ENCODE peak calls at places on chromosomes 2 and 18, in four cellular contexts. K, M, P and S are unnamed samples.

GRCh38 chr2:1731963-1732768 is 12.1 kb downstream of the PXDN start:
- DNase-seq in K (peak; percentile 60), P (no peak), M (no peak), S (no peak)

GRCh38 chr2:225354281-225354774 is 45.2 kb upstream of the NYAP2 start:
- DNase-seq in M (peak; percentile 86), P (no peak), K (no peak), S (no peak)

GRCh38 chr18:3440340-3440739 is 9.6 kb upstream of the TGIF1 start:
- DNase-seq in P (no peak), K (no peak), M (no peak), S (no peak)

GRCh38 chr18:67519582-67519981 is 3.1 kb upstream of the DSEL start:
- DNase-seq in K (no peak), P (no peak), M (no peak), S (no peak)

GRCh38 chr2:8624855-8625398 is 56.9 kb upstream of the ID2 start:
- DNase-seq in P (no peak), K (no peak), M (no peak), S (no peak)

GRCh38 chr2:127143851-127144782 is 37.2 kb upstream of the BIN1 start:
- DNase-seq in K (peak; percentile 58), M (no peak), P (no peak), S (peak; percentile 95)

GRCh38 chr18:3251963-3252277 is 4.3 kb downstream of the MYL12A start:
- DNase-seq in M (no peak), P (no peak), K (no peak), S (no peak)

GRCh38 chr2:173159794-173160463 is 84.3 kb downstream of the MAP3K20 start:
- DNase-seq in K (peak; percentile 90), M (peak; percentile 23), P (no peak), S (peak; percentile 8)

GRCh38 chr2:18047896-18048657 is 169.6 kb downstream of the KCNS3 start:
- DNase-seq in P (no peak), M (no peak), K (no peak), S (no peak)

GRCh38 chr2:188598551-188598950 is 306.9 kb downstream of the GULP1 start:
- DNase-seq in K (no peak), P (no peak), M (no peak), S (peak; percentile 14)

GRCh38 chr18:13313006-13313661 is 94.6 kb downstream of the LDLRAD4 start:
- DNase-seq in M (no peak), P (peak; percentile 81), K (no peak), S (no peak)

GRCh38 chr2:190979906-190980629 is 33.9 kb downstream of the STAT1 start:
- DNase-seq in K (peak; percentile 94), M (peak; percentile 79), P (no peak), S (no peak)

GRCh38 chr2:94759211-94759610 is 112.0 kb upstream of the TEKT4 start:
- DNase-seq in M (no peak), P (peak; percentile 4), K (no peak), S (no peak)

GRCh38 chr2:33350632-33351031 is 125.8 kb upstream of the RASGRP3 start:
- DNase-seq in M (no peak), P (no peak), K (no peak), S (no peak)

GRCh38 chr2:65630643-65631042 is 198.2 kb upstream of the SPRED2 start:
- DNase-seq in M (no peak), K (no peak), P (no peak), S (peak; percentile 10)

GRCh38 chr2:19653336-19653908 is 248.4 kb downstream of the TTC32 start:
- DNase-seq in P (no peak), M (no peak), K (no peak), S (no peak)

GRCh38 chr2:36889782-36890181 is 76.6 kb downstream of the STRN start:
- DNase-seq in M (no peak), K (no peak), P (no peak), S (no peak)

GRCh38 chr2:104932243-104932642 is 78.3 kb downstream of the POU3F3 start:
- DNase-seq in P (no peak), K (no peak), M (no peak), S (no peak)

GRCh38 chr2:15965564-15966019 is 25.2 kb downstream of the MYCN start:
- DNase-seq in P (no peak), M (no peak), K (no peak), S (no peak)

GRCh38 chr18:69002233-69002632 is 204.4 kb downstream of the CCDC102B start:
- DNase-seq in M (no peak), P (no peak), K (no peak), S (no peak)

GRCh38 chr2:54726431-54726830 is 3.0 kb downstream of the EML6 start:
- DNase-seq in P (no peak), K (no peak), M (no peak), S (no peak)

GRCh38 chr2:170715062-170715931 is at the start of gene SP5:
- DNase-seq in K (peak; percentile 82), M (peak; percentile 83), P (no peak), S (no peak)